ENCODE peak calls at places on chromosomes 13 and 19, in seven cellular contexts. One of them, this sample, is unnamed. For H3K9me2, the result is how much of the 10 kb centered on the place peaks cover.

GRCh38 chr13:66635526-66635925 is 594.6 kb downstream of the PCDH9 start:
- DNase-seq in PC-3: peak
- DNase-seq in GM23338: no peak
- DNase-seq in SK-N-SH: no peak
- DNase-seq in HCT116: no peak
- DNase-seq in OCI-LY7: no peak
- DNase-seq in PC-9: peak
- DNase-seq in this sample: no peak

GRCh38 chr19:50817941-50818858 is 5.4 kb downstream of the KLK1 start:
- DNase-seq in PC-3: peak
- DNase-seq in GM23338: peak
- DNase-seq in SK-N-SH: peak
- DNase-seq in HCT116: peak
- DNase-seq in OCI-LY7: peak
- DNase-seq in PC-9: no peak
- DNase-seq in this sample: peak

GRCh38 chr19:41753159-41753558 is 2.2 kb upstream of the CEACAM6 start:
- DNase-seq in PC-3: peak
- DNase-seq in GM23338: peak
- DNase-seq in SK-N-SH: peak
- DNase-seq in HCT116: peak
- DNase-seq in OCI-LY7: peak
- DNase-seq in PC-9: no peak
- DNase-seq in this sample: peak

GRCh38 chr13:97976551-97977375 is 23.3 kb downstream of the IPO5 start:
- DNase-seq in PC-3: no peak
- DNase-seq in GM23338: peak
- DNase-seq in SK-N-SH: peak
- DNase-seq in HCT116: no peak
- DNase-seq in OCI-LY7: peak
- DNase-seq in PC-9: no peak
- DNase-seq in this sample: peak

GRCh38 chr19:17296278-17296677 is 6.9 kb downstream of the ABHD8 start:
- DNase-seq in PC-3: peak
- DNase-seq in GM23338: no peak
- DNase-seq in SK-N-SH: peak
- DNase-seq in HCT116: no peak
- DNase-seq in OCI-LY7: no peak
- DNase-seq in PC-9: peak
- DNase-seq in this sample: no peak

GRCh38 chr19:40690699-40691420 is 409 bp upstream of the NUMBL start:
- DNase-seq in PC-3: peak
- DNase-seq in GM23338: peak
- DNase-seq in SK-N-SH: peak
- DNase-seq in HCT116: peak
- DNase-seq in OCI-LY7: peak
- DNase-seq in PC-9: peak
- DNase-seq in this sample: peak

GRCh38 chr19:42216653-42217521 is 590 bp downstream of the DEDD2 start:
- DNase-seq in PC-3: peak
- DNase-seq in GM23338: peak
- DNase-seq in SK-N-SH: peak
- DNase-seq in HCT116: no peak
- DNase-seq in OCI-LY7: peak
- DNase-seq in PC-9: peak
- DNase-seq in this sample: peak

GRCh38 chr19:56162258-56162657 is 13.6 kb upstream of the GALP start:
- DNase-seq in PC-3: peak
- DNase-seq in GM23338: no peak
- DNase-seq in SK-N-SH: no peak
- DNase-seq in HCT116: no peak
- DNase-seq in OCI-LY7: no peak
- DNase-seq in PC-9: no peak
- DNase-seq in this sample: peak

GRCh38 chr13:46603165-46603603 is 50.2 kb downstream of the LRCH1 start:
- DNase-seq in PC-3: peak
- DNase-seq in GM23338: peak
- DNase-seq in SK-N-SH: no peak
- DNase-seq in HCT116: no peak
- DNase-seq in OCI-LY7: peak
- DNase-seq in PC-9: no peak
- DNase-seq in this sample: no peak

GRCh38 chr19:19403373-19403901 is 2.0 kb upstream of the GATAD2A start:
- DNase-seq in PC-3: peak
- DNase-seq in GM23338: no peak
- DNase-seq in SK-N-SH: no peak
- DNase-seq in HCT116: no peak
- DNase-seq in OCI-LY7: no peak
- DNase-seq in PC-9: peak
- DNase-seq in this sample: no peak

GRCh38 chr13:111177803-111178389 is 62.8 kb downstream of the ARHGEF7 start:
- DNase-seq in PC-3: no peak
- DNase-seq in GM23338: no peak
- DNase-seq in SK-N-SH: no peak
- DNase-seq in HCT116: no peak
- DNase-seq in OCI-LY7: no peak
- DNase-seq in PC-9: peak
- DNase-seq in this sample: no peak

GRCh38 chr19:28874742-28875141 is 338.2 kb downstream of the UQCRFS1 start:
- DNase-seq in PC-3: no peak
- DNase-seq in GM23338: no peak
- DNase-seq in SK-N-SH: no peak
- DNase-seq in HCT116: no peak
- DNase-seq in OCI-LY7: no peak
- DNase-seq in PC-9: no peak
- DNase-seq in this sample: no peak

GRCh38 chr13:100673831-100674362 is 698 bp downstream of the TMTC4 start:
- DNase-seq in PC-3: peak
- DNase-seq in GM23338: peak
- DNase-seq in SK-N-SH: no peak
- DNase-seq in HCT116: peak
- DNase-seq in OCI-LY7: peak
- DNase-seq in PC-9: peak
- DNase-seq in this sample: peak

GRCh38 chr13:66585669-66586203 is 644.4 kb downstream of the PCDH9 start:
- DNase-seq in PC-3: no peak
- DNase-seq in GM23338: no peak
- DNase-seq in SK-N-SH: no peak
- DNase-seq in HCT116: no peak
- DNase-seq in OCI-LY7: no peak
- DNase-seq in PC-9: no peak
- DNase-seq in this sample: no peak

GRCh38 chr19:42421591-42422031 is 5.6 kb downstream of the LIPE start:
- DNase-seq in PC-3: peak
- DNase-seq in GM23338: no peak
- DNase-seq in SK-N-SH: no peak
- DNase-seq in HCT116: no peak
- DNase-seq in OCI-LY7: no peak
- DNase-seq in PC-9: peak
- DNase-seq in this sample: no peak

GRCh38 chr13:110910013-110910890 is 4.6 kb downstream of the ANKRD10 start:
- DNase-seq in PC-3: no peak
- DNase-seq in GM23338: no peak
- DNase-seq in SK-N-SH: no peak
- DNase-seq in HCT116: no peak
- DNase-seq in OCI-LY7: no peak
- DNase-seq in PC-9: no peak
- DNase-seq in this sample: no peak

GRCh38 chr13:111337206-111337605 is 16.8 kb downstream of the TEX29 start:
- DNase-seq in PC-3: peak
- DNase-seq in GM23338: no peak
- DNase-seq in SK-N-SH: no peak
- DNase-seq in HCT116: no peak
- DNase-seq in OCI-LY7: no peak
- DNase-seq in PC-9: no peak
- DNase-seq in this sample: peak

GRCh38 chr19:43763473-43763939 is 8.7 kb upstream of the SMG9 start:
- DNase-seq in PC-3: no peak
- DNase-seq in GM23338: no peak
- DNase-seq in SK-N-SH: no peak
- DNase-seq in HCT116: no peak
- DNase-seq in OCI-LY7: no peak
- DNase-seq in PC-9: no peak
- DNase-seq in this sample: no peak

GRCh38 chr19:4444765-4445741 is 12.5 kb downstream of the UBXN6 start:
- DNase-seq in PC-3: no peak
- DNase-seq in GM23338: no peak
- DNase-seq in SK-N-SH: no peak
- DNase-seq in HCT116: no peak
- DNase-seq in OCI-LY7: no peak
- DNase-seq in PC-9: no peak
- DNase-seq in this sample: no peak

GRCh38 chr13:45226024-45226423 is 25.2 kb upstream of the KCTD4 start:
- DNase-seq in PC-3: no peak
- DNase-seq in GM23338: no peak
- DNase-seq in SK-N-SH: no peak
- DNase-seq in HCT116: no peak
- DNase-seq in OCI-LY7: no peak
- DNase-seq in PC-9: no peak
- DNase-seq in this sample: no peak

GRCh38 chr13:43804461-43805070 is 17.8 kb upstream of the ENOX1 start:
- DNase-seq in PC-3: peak
- DNase-seq in GM23338: peak
- DNase-seq in SK-N-SH: peak
- DNase-seq in HCT116: peak
- DNase-seq in OCI-LY7: peak
- DNase-seq in PC-9: peak
- DNase-seq in this sample: peak

GRCh38 chr13:45950343-45950995 is 98.9 kb upstream of the SIAH3 start:
- DNase-seq in PC-3: no peak
- DNase-seq in GM23338: no peak
- DNase-seq in SK-N-SH: no peak
- DNase-seq in HCT116: no peak
- DNase-seq in OCI-LY7: no peak
- DNase-seq in PC-9: no peak
- DNase-seq in this sample: no peak

GRCh38 chr19:47228937-47229673 is 1.9 kb downstream of the BBC3 start:
- DNase-seq in PC-3: no peak
- DNase-seq in GM23338: no peak
- DNase-seq in SK-N-SH: no peak
- DNase-seq in HCT116: no peak
- DNase-seq in OCI-LY7: peak
- DNase-seq in PC-9: peak
- DNase-seq in this sample: peak

GRCh38 chr19:3054265-3054971 is 7.9 kb downstream of the TLE5 start:
- DNase-seq in PC-3: no peak
- DNase-seq in GM23338: no peak
- DNase-seq in SK-N-SH: no peak
- DNase-seq in HCT116: no peak
- DNase-seq in OCI-LY7: no peak
- DNase-seq in PC-9: no peak
- DNase-seq in this sample: no peak
- H3K9me2 ChIP-seq in PC-3: under half
- H3K9me2 ChIP-seq in GM23338: under half
- H3K9me2 ChIP-seq in SK-N-SH: under half
- H3K9me2 ChIP-seq in HCT116: under half
- H3K9me2 ChIP-seq in OCI-LY7: under half
- H3K9me2 ChIP-seq in PC-9: under half
- H3K9me2 ChIP-seq in this sample: under half

GRCh38 chr19:57578487-57579205 is at the start of gene ZNF416:
- DNase-seq in PC-3: peak
- DNase-seq in GM23338: peak
- DNase-seq in SK-N-SH: peak
- DNase-seq in HCT116: peak
- DNase-seq in OCI-LY7: peak
- DNase-seq in PC-9: peak
- DNase-seq in this sample: peak

GRCh38 chr19:57587529-57587928 is 3.6 kb downstream of the ZIK1 start:
- DNase-seq in PC-3: peak
- DNase-seq in GM23338: no peak
- DNase-seq in SK-N-SH: no peak
- DNase-seq in HCT116: no peak
- DNase-seq in OCI-LY7: no peak
- DNase-seq in PC-9: peak
- DNase-seq in this sample: no peak

GRCh38 chr19:57583104-57583520 is 833 bp upstream of the ZIK1 start:
- DNase-seq in PC-3: no peak
- DNase-seq in GM23338: no peak
- DNase-seq in SK-N-SH: no peak
- DNase-seq in HCT116: no peak
- DNase-seq in OCI-LY7: no peak
- DNase-seq in PC-9: no peak
- DNase-seq in this sample: no peak

DNA sequence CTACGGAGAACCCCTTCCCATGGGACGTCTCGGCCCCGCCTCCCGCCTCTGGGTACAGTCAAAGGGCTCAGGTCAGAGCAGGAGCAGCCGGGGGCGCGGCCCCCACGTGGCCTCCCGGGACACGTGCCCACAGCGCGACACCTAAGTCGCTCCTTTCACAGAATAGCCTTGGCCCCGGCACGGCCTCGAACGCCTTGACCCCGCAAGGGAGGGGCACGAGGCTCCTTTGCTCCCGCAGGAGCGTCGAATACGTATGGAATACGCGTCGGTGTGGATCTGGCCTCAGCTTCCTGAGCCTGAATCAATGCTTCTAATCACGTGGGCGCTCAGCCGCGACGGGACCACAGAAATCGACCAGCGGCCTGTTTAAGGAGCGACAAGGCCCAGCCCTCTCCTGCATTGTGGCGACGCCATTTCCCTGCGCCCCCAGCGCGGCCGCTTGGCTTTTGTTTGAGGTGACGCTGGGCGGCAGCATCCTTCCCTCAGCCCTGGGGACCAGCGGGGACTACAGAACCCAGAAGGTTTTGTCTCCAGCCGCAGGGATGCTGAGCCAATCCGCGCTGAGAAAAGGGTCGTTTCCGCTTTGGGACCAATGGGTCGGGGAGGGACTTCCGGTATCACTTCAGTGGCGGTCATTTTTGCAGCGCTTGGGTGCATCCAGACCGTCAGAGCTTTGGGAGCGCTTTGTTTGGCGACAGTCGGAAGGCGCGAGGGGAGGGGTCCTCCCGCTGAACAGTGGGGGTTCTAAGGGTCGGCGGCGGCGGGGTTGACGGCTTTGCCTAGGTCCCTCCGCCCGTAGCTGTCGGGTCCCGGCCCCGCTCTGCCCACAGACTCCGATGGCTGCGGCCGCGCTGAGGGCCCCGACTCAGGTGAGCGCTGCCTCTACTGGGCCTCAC is at the start of gene ZIK1:
- DNase-seq in PC-3: no peak
- DNase-seq in GM23338: peak
- DNase-seq in SK-N-SH: peak
- DNase-seq in HCT116: no peak
- DNase-seq in OCI-LY7: no peak
- DNase-seq in PC-9: no peak
- DNase-seq in this sample: peak
- TF ChIP-seq CTCF in PC-3: no peak
- TF ChIP-seq CTCF in GM23338: peak
- TF ChIP-seq CTCF in SK-N-SH: no peak
- TF ChIP-seq CTCF in HCT116: no peak
- TF ChIP-seq CTCF in OCI-LY7: no peak
- TF ChIP-seq CTCF in PC-9: no peak
- TF ChIP-seq CTCF in this sample: no peak

GRCh38 chr19:18306903-18307681 is 15.8 kb downstream of the LSM4 start:
- DNase-seq in PC-3: no peak
- DNase-seq in GM23338: peak
- DNase-seq in SK-N-SH: peak
- DNase-seq in HCT116: no peak
- DNase-seq in OCI-LY7: peak
- DNase-seq in PC-9: no peak
- DNase-seq in this sample: no peak
- H3K27ac ChIP-seq in PC-3: no peak
- H3K27ac ChIP-seq in GM23338: peak
- H3K27ac ChIP-seq in SK-N-SH: peak
- H3K27ac ChIP-seq in HCT116: peak
- H3K27ac ChIP-seq in OCI-LY7: peak
- H3K27ac ChIP-seq in PC-9: no peak
- H3K27ac ChIP-seq in this sample: peak

GRCh38 chr13:41942462-41943094 is 18.3 kb downstream of the VWA8 start:
- DNase-seq in PC-3: peak
- DNase-seq in GM23338: peak
- DNase-seq in SK-N-SH: no peak
- DNase-seq in HCT116: no peak
- DNase-seq in OCI-LY7: peak
- DNase-seq in PC-9: no peak
- DNase-seq in this sample: peak
- H3K9me2 ChIP-seq in PC-3: under half
- H3K9me2 ChIP-seq in GM23338: under half
- H3K9me2 ChIP-seq in SK-N-SH: under half
- H3K9me2 ChIP-seq in HCT116: under half
- H3K9me2 ChIP-seq in OCI-LY7: under half
- H3K9me2 ChIP-seq in PC-9: under half
- H3K9me2 ChIP-seq in this sample: under half

This sample was measured in hepatocyte.